ENCODE peak calls at places on chromosomes 13 and 19, in ten cellular contexts. B is stomach, E is tibial nerve, F is K562, J is H1, X is ovary, Q is GM12878, R is sigmoid colon, Z is A549, M is transverse colon. O is an unnamed sample.
A peak's percentile ranks its signal among the peaks of the same experiment; 100 is the strongest.

GRCh38 chr13:98519976-98520375 is 56.9 kb downstream of the STK24 start:
- DNase-seq in B (no peak), E (no peak), F (no peak), J (no peak), X (no peak), Q (no peak), R (no peak), Z (no peak), M (no peak), O (no peak)

GRCh38 chr19:34480971-34481821 is at the start of gene WTIP:
- DNase-seq in B (peak; percentile 67), E (peak; percentile 43), F (no peak), J (no peak), X (peak; percentile 92), Q (no peak), R (peak; percentile 86), Z (peak; percentile 92), M (peak; percentile 41), O (peak; percentile 59)

GRCh38 chr19:49301165-49301865 is 23.7 kb downstream of the SLC6A16 start:
- DNase-seq in B (peak; percentile 79), E (peak; percentile 68), F (peak; percentile 87), J (peak; percentile 50), X (peak; percentile 55), Q (peak; percentile 40), R (peak; percentile 71), Z (peak; percentile 78), M (peak; percentile 84), O (peak; percentile 73)

GRCh38 chr13:50208826-50209335 is 193.6 kb downstream of the KCNRG start:
- DNase-seq in B (peak; percentile 32), E (peak; percentile 22), F (peak; percentile 89), J (peak; percentile 9), X (no peak), Q (no peak), R (peak; percentile 72), Z (peak; percentile 54), M (peak; percentile 21), O (no peak)

GRCh38 chr13:90455861-90456260 is 891.6 kb upstream of the MIR17HG start:
- DNase-seq in B (no peak), E (no peak), F (no peak), J (no peak), X (no peak), Q (no peak), R (no peak), Z (peak; percentile 10), M (no peak), O (no peak)

GRCh38 chr19:13089139-13089856 is 13.4 kb downstream of the LYL1 start:
- DNase-seq in B (no peak), E (no peak), F (peak; percentile 45), J (no peak), X (peak; percentile 33), Q (no peak), R (no peak), Z (peak; percentile 28), M (no peak), O (no peak)

GRCh38 chr19:30326076-30326710 is 46.0 kb upstream of the ZNF536 start:
- DNase-seq in B (no peak), E (no peak), F (no peak), J (no peak), X (no peak), Q (no peak), R (no peak), Z (no peak), M (no peak), O (no peak)

GRCh38 chr19:31261019-31261595 is 88.1 kb downstream of the TSHZ3 start:
- DNase-seq in B (peak; percentile 2), E (no peak), F (no peak), J (no peak), X (no peak), Q (no peak), R (no peak), Z (no peak), M (no peak), O (no peak)

GRCh38 chr19:19461306-19461670 is 54.1 kb downstream of the TSSK6 start:
- DNase-seq in B (no peak), E (no peak), F (no peak), J (no peak), X (no peak), Q (no peak), R (no peak), Z (no peak), M (no peak), O (no peak)

GRCh38 chr19:38316477-38317067 is 825 bp upstream of the YIF1B start:
- DNase-seq in B (no peak), E (no peak), F (no peak), J (no peak), X (no peak), Q (no peak), R (no peak), Z (no peak), M (no peak), O (no peak)

GRCh38 chr13:90675129-90675528 is 672.4 kb upstream of the MIR17HG start:
- DNase-seq in B (no peak), E (no peak), F (no peak), J (no peak), X (no peak), Q (no peak), R (no peak), Z (no peak), M (no peak), O (no peak)

GRCh38 chr13:48511621-48512232 is 21.2 kb downstream of the RCBTB2 start:
- DNase-seq in B (no peak), E (no peak), F (no peak), J (no peak), X (no peak), Q (no peak), R (no peak), Z (no peak), M (no peak), O (no peak)

DNA sequence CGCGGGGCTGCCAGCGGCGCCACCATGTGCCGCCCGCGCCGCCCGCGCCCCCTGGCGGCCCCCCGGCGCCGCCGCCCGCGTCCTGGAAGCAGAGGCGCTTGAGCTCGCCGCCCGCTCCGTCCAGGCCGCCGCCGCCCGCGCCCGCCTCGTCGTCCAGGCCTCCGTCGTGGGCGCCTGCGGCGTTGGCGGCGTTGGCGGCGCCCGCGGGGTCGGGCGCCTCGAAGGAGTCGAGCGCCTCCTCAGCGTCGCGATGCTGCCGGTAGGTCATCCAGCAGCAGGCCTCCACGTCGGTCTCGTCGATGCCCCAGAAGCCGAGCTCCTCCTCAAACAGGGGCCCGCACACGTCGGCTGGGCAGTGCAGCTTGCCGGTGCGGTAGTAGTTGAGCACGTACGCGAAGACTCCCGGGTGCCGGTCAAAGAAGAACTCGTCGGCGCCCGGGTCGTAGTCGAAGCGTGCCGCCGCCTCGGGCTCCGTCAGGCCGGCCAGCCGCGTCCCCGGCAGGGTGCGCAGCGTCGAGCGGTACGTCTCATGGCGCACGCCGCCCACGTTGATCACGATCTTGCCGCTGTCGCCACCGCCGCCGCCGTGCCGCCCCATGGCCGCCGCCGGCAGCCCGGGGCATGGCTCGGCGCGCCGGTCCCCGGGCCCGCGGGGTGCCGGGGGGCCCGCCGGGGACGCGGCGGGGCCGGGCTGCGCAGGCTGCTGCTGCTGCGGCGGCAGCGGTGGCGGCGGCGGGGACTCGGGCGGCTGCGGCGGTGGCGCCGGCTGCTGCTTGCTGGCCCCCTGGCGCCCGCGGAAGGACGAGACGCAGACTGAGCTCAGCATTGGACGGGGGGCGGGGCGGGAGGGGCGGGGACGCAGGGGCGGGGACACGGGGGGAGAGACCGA is 676 bp downstream of the KCNC3 start:
- DNase-seq in B (no peak), E (no peak), F (peak; percentile 68), J (no peak), X (no peak), Q (no peak), R (no peak), Z (peak; percentile 57), M (no peak), O (peak; percentile 94)
- TF ChIP-seq CTCF in B (no peak), E (no peak), F (peak; percentile 44), J (peak; percentile 64), X (no peak), Q (no peak), R (no peak), Z (peak; percentile 81), M (no peak), O (peak; percentile 40)

GRCh38 chr13:113758651-113759524 is at the start of gene TMEM255B:
- DNase-seq in B (peak; percentile 88), E (peak; percentile 79), F (peak; percentile 72), J (no peak), X (peak; percentile 94), Q (no peak), R (peak; percentile 91), Z (peak; percentile 39), M (peak; percentile 88), O (peak; percentile 98)
- TF ChIP-seq EP300 in B (no peak), E (peak; percentile 72), F (no peak), J (no peak), X (no peak), Q (no peak), R (no peak), Z (no peak), M (no peak), O (no peak)

DNA sequence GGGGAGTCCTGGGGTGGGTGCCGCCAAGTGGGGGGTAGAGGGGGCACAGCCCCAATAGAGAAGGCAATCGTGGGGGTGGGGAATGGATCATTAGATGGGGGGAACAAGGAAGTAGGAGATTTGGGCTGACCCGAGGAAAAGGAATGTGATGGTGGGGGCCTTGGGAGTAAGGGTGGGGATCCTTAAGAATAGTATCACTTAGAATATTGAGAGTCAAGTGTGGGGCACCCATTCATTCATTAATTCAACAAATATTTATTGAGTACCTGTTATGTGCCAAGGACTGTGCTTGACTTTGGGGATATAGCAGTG is 641 bp downstream of the PPP5C start:
- DNase-seq in B (no peak), E (no peak), F (no peak), J (no peak), X (no peak), Q (no peak), R (no peak), Z (no peak), M (no peak), O (no peak)
- TF ChIP-seq CTCF in B (no peak), E (no peak), F (no peak), J (no peak), X (no peak), Q (no peak), R (no peak), Z (peak; percentile 38), M (peak; percentile 5), O (no peak)

GRCh38 chr19:33394006-33394722 is 20.7 kb downstream of the CEBPG start:
- DNase-seq in B (no peak), E (peak; percentile 65), F (no peak), J (no peak), X (peak; percentile 45), Q (no peak), R (peak; percentile 86), Z (no peak), M (no peak), O (peak; percentile 86)

GRCh38 chr19:33394723-33395560 is 21.4 kb downstream of the CEBPG start:
- DNase-seq in B (no peak), E (no peak), F (no peak), J (no peak), X (peak; percentile 29), Q (no peak), R (peak; percentile 62), Z (no peak), M (no peak), O (no peak)

GRCh38 chr19:33392341-33393285 is 19.1 kb downstream of the CEBPG start:
- DNase-seq in B (peak; percentile 59), E (no peak), F (no peak), J (no peak), X (peak; percentile 67), Q (no peak), R (peak; percentile 67), Z (no peak), M (peak; percentile 46), O (peak; percentile 80)

GRCh38 chr19:33391631-33392249 is 18.2 kb downstream of the CEBPG start:
- DNase-seq in B (no peak), E (no peak), F (no peak), J (no peak), X (peak; percentile 28), Q (no peak), R (no peak), Z (no peak), M (no peak), O (no peak)

GRCh38 chr19:33393286-33394005 is 19.9 kb downstream of the CEBPG start:
- DNase-seq in B (no peak), E (no peak), F (no peak), J (no peak), X (peak; percentile 36), Q (no peak), R (peak; percentile 63), Z (no peak), M (no peak), O (peak; percentile 71)
- TF ChIP-seq EP300 in B (no peak), E (no peak), F (no peak), J (no peak), X (no peak), Q (no peak), R (no peak), Z (no peak), M (no peak), O (no peak)